ENCODE peak calls at places on chromosomes 16 and 17, in four cellular contexts. V is neural crest cell; H is heart right ventricle; K is CD8-positive, alpha-beta T cell. I is an unnamed sample.
A peak's percentile ranks its signal among the peaks of the same experiment; 100 is the strongest.

GRCh38 chr17:38797091-38797490 is 2.3 kb downstream of the PIP4K2B start:
- DNase-seq in V (no peak), H (no peak), K (no peak), I (no peak)

GRCh38 chr17:80942360-80943345 is 49.0 kb upstream of the CHMP6 start:
- DNase-seq in V (no peak), H (peak; percentile 91), K (no peak), I (no peak)

GRCh38 chr17:64223283-64223682 is 39.8 kb downstream of the TEX2 start:
- DNase-seq in V (no peak), H (no peak), K (no peak), I (no peak)

GRCh38 chr16:35480361-35480760 is 2020.9 kb downstream of the TP53TG3F start:
- DNase-seq in V (no peak), H (no peak), K (no peak), I (no peak)

GRCh38 chr17:29347831-29348281 is 42.3 kb upstream of the TAOK1 start:
- DNase-seq in V (no peak), H (no peak), K (no peak), I (no peak)

GRCh38 chr16:15961060-15961511 is 11.7 kb downstream of the ABCC1 start:
- DNase-seq in V (no peak), H (no peak), K (peak; percentile 45), I (no peak)

GRCh38 chr17:33390479-33391027 is 97.5 kb upstream of the ASIC2 start:
- DNase-seq in V (no peak), H (no peak), K (no peak), I (no peak)

GRCh38 chr17:75764711-75765421 is at the start of gene GALK1:
- DNase-seq in V (peak; percentile 69), H (peak; percentile 73), K (peak; percentile 46), I (peak; percentile 81)

GRCh38 chr17:8060274-8060673 is 21.4 kb downstream of the ALOX15B start:
- DNase-seq in V (peak; percentile 78), H (peak; percentile 66), K (peak; percentile 22), I (peak; percentile 87)

GRCh38 chr17:588519-588918 is 126.1 kb downstream of the VPS53 start:
- DNase-seq in V (no peak), H (no peak), K (no peak), I (no peak)

GRCh38 chr17:2056221-2057129 is 1.6 kb downstream of the HIC1 start:
- DNase-seq in V (no peak), H (no peak), K (no peak), I (no peak)

GRCh38 chr17:43949777-43950176 is 4.0 kb downstream of the PYY start:
- DNase-seq in V (no peak), H (no peak), K (no peak), I (no peak)
- TF ChIP-seq CTCF in V (no peak), H (no peak), K (no peak), I (no peak)

GRCh38 chr17:77756846-77757610 is 201.5 kb upstream of the TNRC6C start:
- DNase-seq in V (no peak), H (no peak), K (no peak), I (no peak)
- TF ChIP-seq CTCF in V (no peak), H (no peak), K (no peak), I (no peak)

GRCh38 chr16:76265434-76266045 is 11.7 kb upstream of the CNTNAP4 start:
- DNase-seq in V (peak; percentile 64), H (no peak), K (no peak), I (peak; percentile 3)
- TF ChIP-seq CTCF in V (peak; percentile 66), H (no peak), K (no peak), I (no peak)

GRCh38 chr16:79021991-79022390 is 578.5 kb downstream of the MAF start:
- DNase-seq in V (no peak), H (no peak), K (no peak), I (no peak)
- TF ChIP-seq CTCF in V (no peak), H (no peak), K (no peak), I (no peak)

GRCh38 chr17:79926002-79926307 is 86.7 kb upstream of the CBX4 start:
- DNase-seq in V (no peak), H (no peak), K (no peak), I (no peak)

GRCh38 chr17:79925242-79925957 is 86.2 kb upstream of the CBX4 start:
- DNase-seq in V (no peak), H (peak; percentile 51), K (no peak), I (peak; percentile 69)

GRCh38 chr17:79923974-79924638 is 84.9 kb upstream of the CBX4 start:
- DNase-seq in V (peak; percentile 77), H (no peak), K (no peak), I (no peak)

GRCh38 chr17:79922798-79923197 is 83.6 kb upstream of the CBX4 start:
- DNase-seq in V (no peak), H (no peak), K (no peak), I (no peak)

GRCh38 chr17:79924639-79924976 is 85.4 kb upstream of the CBX4 start:
- DNase-seq in V (no peak), H (no peak), K (no peak), I (no peak)
- TF ChIP-seq CTCF in V (peak; percentile 1), H (no peak), K (no peak), I (no peak)

DNA sequence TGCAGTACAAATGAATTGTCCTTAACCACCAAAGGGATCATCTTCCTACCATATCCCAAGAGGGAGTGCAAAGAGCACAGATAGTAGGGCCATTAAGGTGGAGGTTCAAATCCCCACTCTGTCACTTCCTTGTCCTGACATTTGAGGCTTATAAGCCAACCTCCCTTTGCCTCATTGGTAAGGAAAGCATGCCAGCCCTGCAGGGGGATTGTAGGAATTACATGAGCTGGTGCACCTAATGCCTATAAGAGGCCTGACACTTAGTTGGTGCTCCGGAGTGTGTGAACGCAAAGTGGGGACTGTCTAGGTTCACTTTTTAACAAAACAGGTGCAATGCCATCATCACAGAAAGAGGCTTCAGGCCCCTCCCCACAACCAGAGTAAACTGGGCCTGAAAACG is 374.4 kb downstream of the SNX29 start:
- DNase-seq in V (no peak), H (no peak), K (no peak), I (no peak)
- TF ChIP-seq CTCF in V (no peak), H (no peak), K (no peak), I (no peak)

I was measured in A549.